ENCODE peak calls at places on chromosomes 4 and X, in six cellular contexts. K is COR-L47; Y is GM04503; C is stimulated activated CD8-positive, alpha-beta memory T cell treated with anti-CD3 and anti-CD28 coated beads, Interleukin-2, amount 100 ng/mL, for 48 hours; U is progenitor cell of endocrine pancreas; Q is lung microvascular endothelial cell. J is an unnamed sample.

GRCh38 chr4:80017125-80017854 is 55.7 kb downstream of the ANTXR2 start:
- DNase-seq in K (no peak), Y (peak), C (no peak), U (no peak), Q (no peak), J (peak)

GRCh38 chrX:28847423-28847822 is 260.2 kb downstream of the IL1RAPL1 start:
- DNase-seq in K (no peak), Y (no peak), C (no peak), U (no peak), Q (no peak), J (no peak)

GRCh38 chrX:46582964-46583363 is 9.4 kb downstream of the CHST7 start:
- DNase-seq in K (no peak), Y (peak), C (no peak), U (no peak), Q (no peak), J (no peak)

GRCh38 chrX:15471016-15471415 is 22.1 kb downstream of the PIR start:
- DNase-seq in K (peak), Y (peak), C (peak), U (peak), Q (peak), J (peak)

GRCh38 chrX:48715066-48715465 is 18.5 kb downstream of the SUV39H1 start:
- DNase-seq in K (no peak), Y (peak), C (no peak), U (no peak), Q (no peak), J (no peak)

GRCh38 chr4:41709844-41710481 is 38.6 kb downstream of the PHOX2B start:
- DNase-seq in K (no peak), Y (no peak), C (no peak), U (no peak), Q (no peak), J (no peak)

GRCh38 chr4:1243451-1244080 is 5.4 kb downstream of the CTBP1 start:
- DNase-seq in K (no peak), Y (no peak), C (no peak), U (peak), Q (no peak), J (peak)

GRCh38 chr4:84895283-84895682 is 71.2 kb downstream of the WDFY3 start:
- DNase-seq in K (no peak), Y (no peak), C (no peak), U (no peak), Q (no peak), J (no peak)

GRCh38 chr4:142656178-142656577 is 189.9 kb downstream of the INPP4B start:
- DNase-seq in K (no peak), Y (no peak), C (no peak), U (no peak), Q (peak), J (no peak)

GRCh38 chrX:29297171-29297800 is 710.0 kb downstream of the IL1RAPL1 start:
- DNase-seq in K (no peak), Y (no peak), C (no peak), U (no peak), Q (no peak), J (no peak)

GRCh38 chr4:20544645-20545044 is 155.6 kb upstream of the PACRGL start:
- DNase-seq in K (peak), Y (no peak), C (no peak), U (no peak), Q (peak), J (no peak)

GRCh38 chrX:103656623-103657022 is 27.8 kb downstream of the TCEAL1 start:
- DNase-seq in K (no peak), Y (peak), C (no peak), U (no peak), Q (peak), J (no peak)

GRCh38 chrX:57772637-57773036 is 92.6 kb upstream of the NLRP2B start:
- DNase-seq in K (no peak), Y (no peak), C (no peak), U (no peak), Q (no peak), J (no peak)

GRCh38 chr4:25011135-25011866 is 19.4 kb downstream of the LGI2 start:
- DNase-seq in K (peak), Y (no peak), C (no peak), U (no peak), Q (no peak), J (no peak)

GRCh38 chrX:40106677-40107290 is 9.0 kb upstream of the BCOR start:
- DNase-seq in K (no peak), Y (no peak), C (no peak), U (no peak), Q (no peak), J (no peak)

GRCh38 chr4:38983756-38984647 is 48.2 kb downstream of the TMEM156 start:
- DNase-seq in K (no peak), Y (no peak), C (no peak), U (no peak), Q (peak), J (no peak)

GRCh38 chr4:108168213-108168671 is 490 bp downstream of the LEF1 start:
- DNase-seq in K (no peak), Y (no peak), C (no peak), U (no peak), Q (no peak), J (no peak)

GRCh38 chrX:72304877-72305276 is 837 bp downstream of the CITED1 start:
- DNase-seq in K (no peak), Y (no peak), C (no peak), U (no peak), Q (no peak), J (no peak)

GRCh38 chr4:38621004-38621684 is 42.9 kb upstream of the KLF3 start:
- DNase-seq in K (no peak), Y (peak), C (no peak), U (no peak), Q (no peak), J (peak)

GRCh38 chr4:8077181-8078108 is 81.2 kb downstream of the ABLIM2 start:
- DNase-seq in K (no peak), Y (no peak), C (no peak), U (no peak), Q (no peak), J (no peak)

GRCh38 chr4:1870328-1870577 is 940 bp upstream of the NSD2 start:
- DNase-seq in K (peak), Y (no peak), C (peak), U (peak), Q (peak), J (peak)

GRCh38 chr4:5710065-5710961 is 688 bp upstream of the EVC start:
- DNase-seq in K (no peak), Y (no peak), C (no peak), U (no peak), Q (peak), J (no peak)

GRCh38 chr4:82721819-82722423 is 76.7 kb downstream of the SCD5 start:
- DNase-seq in K (peak), Y (no peak), C (no peak), U (no peak), Q (peak), J (peak)

J was measured in MV-4-11.